ENCODE peak calls at places on chromosomes 2 and 18, in ten cellular contexts. E is amygdala, L is caudate nucleus, V is retina, D is fibroblast of mammary gland, W is iris pigment epithelial cell, F is AG20443, N is posterior cingulate gyrus, S is omental fat pad, H is WTC11. B is an unnamed sample.

GRCh38 chr18:68769423-68769822 is 28.5 kb upstream of the CCDC102B start:
- DNase-seq in H (no peak), S (peak; percentile 25), D (peak; percentile 74), L (no peak), F (peak; percentile 58), N (no peak), W (peak; percentile 45), V (no peak), E (no peak), B (no peak)

GRCh38 chr18:22314001-22314400 is 103.7 kb downstream of the CTAGE1 start:
- DNase-seq in W (peak; percentile 56), E (no peak), F (peak; percentile 79), H (no peak), V (no peak), N (no peak), S (no peak), L (no peak), D (peak; percentile 79), B (no peak)

GRCh38 chr2:157486596-157487270 is 42.8 kb upstream of the CYTIP start:
- DNase-seq in V (no peak), S (no peak), N (no peak), H (no peak), E (no peak), F (no peak), W (peak; percentile 23), D (peak; percentile 52), L (no peak), B (no peak)

GRCh38 chr2:45728458-45728942 is 77.0 kb downstream of the PRKCE start:
- DNase-seq in S (no peak), L (no peak), H (no peak), V (no peak), E (no peak), W (no peak), D (no peak), F (no peak), N (no peak), B (no peak)

GRCh38 chr2:142142595-142142994 is 11.8 kb upstream of the LRP1B start:
- DNase-seq in S (no peak), L (no peak), V (no peak), D (no peak), W (peak; percentile 40), F (no peak), E (no peak), N (no peak), H (no peak), B (no peak)

GRCh38 chr2:28471701-28472236 is 24.1 kb upstream of the PLB1 start:
- DNase-seq in L (no peak), E (no peak), N (no peak), S (no peak), F (no peak), H (no peak), W (no peak), V (no peak), D (no peak), B (no peak)

GRCh38 chr2:121400206-121400605 is 115.2 kb upstream of the TFCP2L1 start:
- DNase-seq in H (no peak), D (peak; percentile 43), E (no peak), F (no peak), N (no peak), W (peak; percentile 63), V (no peak), L (no peak), S (no peak), B (no peak)

GRCh38 chr2:236993-237539 is 26.8 kb downstream of the SH3YL1 start:
- DNase-seq in V (peak; percentile 12), N (no peak), S (no peak), F (no peak), L (no peak), E (no peak), H (no peak), W (peak; percentile 22), D (no peak), B (no peak)

GRCh38 chr2:75896779-75897366 is 186.2 kb upstream of the GCFC2 start:
- DNase-seq in E (no peak), D (peak; percentile 1), F (no peak), W (peak; percentile 5), N (no peak), S (no peak), L (peak; percentile 14), H (peak; percentile 61), V (peak; percentile 45), B (peak; percentile 15)

GRCh38 chr2:220847587-220847986 is 724.5 kb downstream of the EPHA4 start:
- DNase-seq in L (no peak), E (no peak), H (no peak), F (peak; percentile 72), V (no peak), N (no peak), S (no peak), D (peak; percentile 85), W (peak; percentile 79), B (no peak)

GRCh38 chr18:55781481-55781957 is 193.5 kb upstream of the TCF4 start:
- DNase-seq in S (no peak), E (no peak), W (peak; percentile 82), D (peak; percentile 79), F (peak; percentile 67), V (peak; percentile 75), H (peak; percentile 70), L (peak; percentile 40), N (peak; percentile 80), B (peak; percentile 34)

GRCh38 chr18:62964432-62964831 is 249.1 kb downstream of the PHLPP1 start:
- DNase-seq in S (no peak), W (no peak), H (no peak), F (no peak), D (no peak), L (no peak), N (no peak), E (no peak), V (no peak), B (no peak)

GRCh38 chr2:226772389-226773179 is 27.0 kb downstream of the IRS1 start:
- DNase-seq in V (no peak), H (no peak), N (no peak), D (no peak), S (no peak), F (no peak), L (no peak), W (peak; percentile 65), E (no peak), B (no peak)

GRCh38 chr2:107266555-107266954 is 380.6 kb upstream of the ST6GAL2 start:
- DNase-seq in D (no peak), W (no peak), H (no peak), V (peak; percentile 27), N (no peak), L (no peak), F (no peak), S (no peak), E (no peak), B (no peak)

GRCh38 chr2:23380562-23381065 is 4.4 kb upstream of the KLHL29 start:
- DNase-seq in S (no peak), D (no peak), V (no peak), N (no peak), F (no peak), H (no peak), E (no peak), W (peak; percentile 54), L (no peak), B (no peak)

GRCh38 chr2:203841654-203842053 is 25.9 kb upstream of the CTLA4 start:
- DNase-seq in V (no peak), D (no peak), F (no peak), S (no peak), N (no peak), W (no peak), H (no peak), E (no peak), L (no peak), B (no peak)

GRCh38 chr2:170836027-170836426 is 19.3 kb downstream of the GAD1 start:
- DNase-seq in N (no peak), E (no peak), V (no peak), W (no peak), S (no peak), H (no peak), L (peak; percentile 55), D (no peak), F (no peak), B (no peak)

GRCh38 chr2:667332-668000 is 9.7 kb downstream of the TMEM18 start:
- DNase-seq in W (peak; percentile 84), E (no peak), L (peak; percentile 46), V (no peak), N (no peak), F (peak; percentile 73), H (no peak), D (peak; percentile 83), S (no peak), B (peak; percentile 62)

GRCh38 chr2:196718394-196718793 is 78.9 kb downstream of the CCDC150 start:
- DNase-seq in W (peak; percentile 8), F (no peak), N (no peak), E (no peak), L (no peak), S (no peak), D (peak; percentile 42), H (no peak), V (no peak), B (no peak)

GRCh38 chr18:39845086-39845485 is 2109.9 kb upstream of the PIK3C3 start:
- DNase-seq in W (no peak), V (no peak), E (no peak), N (no peak), F (no peak), H (no peak), D (no peak), S (no peak), L (no peak), B (no peak)

GRCh38 chr18:55272510-55273243 is 313.4 kb upstream of the CCDC68 start:
- DNase-seq in L (no peak), V (no peak), F (no peak), D (peak; percentile 84), H (no peak), S (no peak), N (no peak), E (no peak), W (peak; percentile 38), B (no peak)

GRCh38 chr2:175948202-175948601 is 53.9 kb downstream of the LNPK start:
- DNase-seq in F (no peak), H (no peak), V (no peak), S (no peak), N (no peak), D (no peak), E (no peak), W (no peak), L (no peak), B (no peak)

GRCh38 chr2:65030481-65030880 is 25.7 kb upstream of the CEP68 start:
- DNase-seq in W (no peak), E (no peak), D (no peak), S (no peak), L (no peak), H (no peak), N (no peak), V (no peak), F (no peak), B (no peak)

GRCh38 chr18:25056456-25056855 is 295.5 kb downstream of the ZNF521 start:
- DNase-seq in E (no peak), H (no peak), D (no peak), N (no peak), L (peak; percentile 22), W (no peak), V (no peak), S (no peak), F (no peak), B (no peak)

GRCh38 chr18:46007165-46007564 is 40.0 kb upstream of the EPG5 start:
- DNase-seq in N (no peak), S (no peak), H (no peak), E (no peak), L (no peak), D (no peak), F (no peak), W (no peak), V (no peak), B (no peak)

GRCh38 chr18:57353137-57353939 is 981 bp downstream of the ST8SIA3 start:
- DNase-seq in L (peak; percentile 21), H (peak; percentile 65), S (no peak), E (no peak), N (peak; percentile 83), W (no peak), D (no peak), V (no peak), F (no peak), B (no peak)

GRCh38 chr2:134289225-134289624 is 35.4 kb downstream of the MGAT5 start:
- DNase-seq in L (no peak), N (no peak), V (no peak), S (no peak), E (no peak), H (no peak), D (no peak), W (no peak), F (no peak), B (no peak)

GRCh38 chr2:71067567-71068217 is 756 bp upstream of the NAGK start:
- DNase-seq in F (no peak), L (no peak), E (no peak), H (peak; percentile 22), D (peak; percentile 22), N (no peak), W (peak; percentile 5), V (no peak), S (no peak), B (no peak)

B was measured in HuH-7.5.